ENCODE peak calls at places on chromosomes 7 and 10, in four cellular contexts. R is ovary, Z is BJ, G is glutamatergic neuron. M is an unnamed sample.

GRCh38 chr7:121832347-121832746 is 40.6 kb upstream of the PTPRZ1 start:
- DNase-seq in R (no peak), G (no peak), Z (no peak), M (no peak)

GRCh38 chr10:33115720-33116119 is 157.7 kb upstream of the ITGB1 start:
- DNase-seq in Z (no peak), R (no peak), G (no peak), M (no peak)

GRCh38 chr7:246451-246850 is 43.5 kb upstream of the FOXL3 start:
- DNase-seq in R (no peak), G (no peak), Z (no peak), M (no peak)

GRCh38 chr10:86329093-86329710 is 37.4 kb downstream of the GRID1 start:
- DNase-seq in Z (no peak), G (peak), R (no peak), M (no peak)

GRCh38 chr7:78224923-78225322 is 426.4 kb downstream of the PHTF2 start:
- DNase-seq in R (no peak), G (no peak), Z (no peak), M (no peak)

GRCh38 chr10:23362879-23363787 is 18.5 kb upstream of the C10orf67 start:
- DNase-seq in R (no peak), G (no peak), Z (no peak), M (peak)

GRCh38 chr7:140983802-140984201 is 30.9 kb downstream of the MRPS33 start:
- DNase-seq in R (no peak), G (no peak), Z (no peak), M (no peak)

GRCh38 chr10:37952926-37953325 is 23.5 kb downstream of the ZNF25 start:
- DNase-seq in Z (no peak), R (no peak), G (no peak), M (no peak)

GRCh38 chr7:22352812-22353340 is 4.1 kb downstream of the RAPGEF5 start:
- DNase-seq in Z (no peak), G (no peak), R (no peak), M (no peak)

GRCh38 chr7:151122794-151123484 is 36.7 kb downstream of the AGAP3 start:
- DNase-seq in G (no peak), Z (no peak), R (no peak), M (peak)

GRCh38 chr10:73601486-73601921 is 10.4 kb upstream of the USP54 start:
- DNase-seq in Z (no peak), R (no peak), G (no peak), M (no peak)

GRCh38 chr7:37230221-37230620 is 218.4 kb downstream of the ELMO1 start:
- DNase-seq in G (no peak), Z (no peak), R (no peak), M (no peak)
- TF ChIP-seq CTCF in G (no peak), Z (no peak), R (no peak), M (no peak)

DNA sequence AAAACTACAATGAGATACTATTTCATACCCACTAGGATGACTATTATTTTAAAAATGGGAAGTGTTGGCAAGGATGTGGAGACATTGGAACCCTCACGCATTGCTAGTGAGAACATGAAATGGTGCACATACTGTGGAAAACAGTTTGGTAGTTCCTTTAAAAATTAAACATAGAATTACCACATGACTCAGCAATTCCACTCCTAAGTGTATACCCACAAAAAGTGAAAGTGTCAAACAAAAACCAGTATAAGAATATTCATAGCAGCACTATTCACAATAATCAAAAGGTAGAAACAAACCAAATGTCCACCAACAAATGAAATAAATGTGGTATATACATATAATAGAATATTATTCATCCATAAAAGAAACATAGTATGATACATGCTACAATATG is 48.6 kb upstream of the SHTN1 start:
- DNase-seq in G (no peak), R (no peak), Z (no peak), M (no peak)
- TF ChIP-seq CTCF in G (no peak), R (no peak), Z (no peak), M (no peak)

GRCh38 chr10:126913316-126913715 is 8.1 kb downstream of the DOCK1 start:
- DNase-seq in G (no peak), R (no peak), Z (no peak), M (no peak)
- TF ChIP-seq CTCF in G (no peak), R (no peak), Z (no peak), M (no peak)

DNA sequence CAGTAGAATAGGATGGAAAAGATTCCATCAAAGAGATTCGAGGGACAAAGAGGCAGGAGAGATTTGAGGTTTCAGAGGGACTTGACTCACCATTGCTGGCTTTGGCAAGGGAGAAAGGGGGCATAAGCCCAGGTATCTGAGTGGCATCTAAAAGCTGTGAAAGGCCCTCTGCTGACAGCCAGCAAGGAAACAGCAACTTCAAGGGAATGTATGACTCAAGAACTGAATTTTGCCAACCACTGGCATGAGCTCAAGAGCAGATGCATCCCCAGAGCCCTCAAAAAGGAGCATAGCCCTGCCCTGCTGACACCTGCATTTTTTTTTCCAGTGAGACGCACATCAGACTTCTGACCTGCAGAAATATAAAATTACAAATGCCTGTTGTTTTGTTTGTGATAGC is 19.6 kb upstream of the ADAM12 start:
- DNase-seq in Z (no peak), R (no peak), G (no peak), M (no peak)
- TF ChIP-seq CTCF in Z (no peak), R (no peak), G (no peak), M (no peak)

GRCh38 chr10:44339218-44339617 is 45.7 kb downstream of the CXCL12 start:
- DNase-seq in G (no peak), Z (no peak), R (no peak), M (no peak)
- TF ChIP-seq CTCF in G (no peak), Z (no peak), R (no peak), M (no peak)

GRCh38 chr7:52920977-52921376 is 114.5 kb upstream of the POM121L12 start:
- DNase-seq in Z (no peak), G (no peak), R (no peak), M (no peak)
- TF ChIP-seq CTCF in Z (no peak), G (no peak), R (no peak), M (no peak)

DNA sequence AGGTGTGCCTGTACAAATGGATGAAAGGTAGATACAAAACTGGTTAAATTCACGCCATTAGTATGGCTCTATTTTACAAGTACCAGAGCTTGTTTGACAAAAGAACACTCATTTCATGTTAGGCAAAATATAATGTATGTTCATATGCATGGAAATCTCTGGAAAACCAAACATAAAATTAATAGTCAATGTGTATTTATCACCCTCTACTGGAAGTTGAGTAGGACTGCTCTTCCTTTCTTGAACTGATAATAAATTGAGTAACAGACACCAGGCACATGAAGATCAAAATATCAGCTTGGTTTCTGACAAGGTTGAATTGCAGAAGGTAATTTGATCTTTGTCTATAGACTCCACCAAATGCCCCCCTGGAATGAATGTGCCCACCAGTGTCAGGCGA is 19.8 kb upstream of the AKR1B1 start:
- DNase-seq in Z (no peak), G (no peak), R (no peak), M (no peak)
- TF ChIP-seq CTCF in Z (no peak), G (no peak), R (no peak), M (no peak)

DNA sequence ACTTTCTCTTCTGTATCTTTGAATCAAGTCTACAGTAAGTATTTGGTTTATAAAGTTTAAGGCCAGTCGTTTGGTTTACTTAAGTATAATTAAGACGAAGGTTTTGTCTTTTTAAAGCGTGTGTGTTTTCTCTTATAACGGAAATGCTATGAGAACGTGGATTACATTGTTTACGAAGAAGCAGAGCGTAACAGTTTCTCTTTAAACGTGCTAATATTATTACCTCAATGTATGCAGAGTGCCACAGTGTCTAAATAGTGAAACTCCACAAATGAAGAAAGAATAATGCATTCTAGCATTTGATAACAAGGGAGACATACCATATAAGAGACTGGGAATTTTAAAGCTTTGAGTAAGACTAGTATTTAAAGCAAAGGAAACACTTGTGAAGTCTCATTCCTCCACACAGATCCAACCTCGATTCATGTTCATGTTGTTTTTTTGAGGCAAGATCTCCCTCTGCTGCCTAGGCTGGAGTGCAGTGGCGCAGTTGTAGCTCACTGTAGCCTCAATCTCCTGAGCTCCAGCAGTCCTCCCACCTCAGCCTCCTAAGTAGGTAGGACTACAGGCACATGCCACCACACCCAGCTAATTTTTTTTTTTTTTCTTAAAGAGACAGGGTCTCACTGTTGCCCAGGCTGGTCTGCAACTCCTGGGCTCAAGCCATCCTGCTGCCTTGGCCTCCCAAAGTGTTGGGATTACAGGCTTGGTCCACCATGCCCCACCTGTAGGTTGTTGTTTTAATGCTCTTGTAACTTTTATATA is 75.1 kb downstream of the ANKRD61 start:
- DNase-seq in R (peak), G (no peak), Z (no peak), M (no peak)
- TF ChIP-seq CTCF in R (no peak), G (no peak), Z (no peak), M (no peak)

M was measured in GM20000.